ENCODE peak calls at places on chromosomes 4 and X, in seven cellular contexts. C is transverse colon, L is astrocyte, V is cardiac muscle cell, B is neural progenitor cell, R is ovary, Z is endodermal cell. D is an unnamed sample.

GRCh38 chr4:65791807-65792308 is 121.6 kb upstream of the EPHA5 start:
- DNase-seq in C (no peak), L (peak), V (peak), B (peak), R (no peak), Z (no peak), D (no peak)

GRCh38 chr4:179625391-179625790 is 2183.2 kb upstream of the AGA start:
- DNase-seq in C (no peak), L (peak), V (no peak), B (peak), R (no peak), Z (no peak), D (no peak)

GRCh38 chr4:66465111-66465510 is 794.8 kb upstream of the EPHA5 start:
- DNase-seq in C (no peak), L (peak), V (no peak), B (no peak), R (no peak), Z (no peak), D (no peak)

GRCh38 chr4:48025005-48025404 is 8.4 kb downstream of the NIPAL1 start:
- DNase-seq in C (no peak), L (peak), V (no peak), B (no peak), R (no peak), Z (no peak), D (no peak)

GRCh38 chrX:150482537-150483217 is 85.7 kb upstream of the MTM1 start:
- DNase-seq in C (no peak), L (peak), V (no peak), B (no peak), R (no peak), Z (no peak), D (peak)

GRCh38 chrX:21740329-21741274 is 17.3 kb downstream of the SMPX start:
- DNase-seq in C (peak), L (no peak), V (peak), B (peak), R (peak), Z (peak), D (no peak)

GRCh38 chrX:154365997-154366665 is 8.3 kb downstream of the FLNA start:
- DNase-seq in C (no peak), L (no peak), V (no peak), B (no peak), R (no peak), Z (no peak), D (no peak)

GRCh38 chrX:20729421-20729820 is 462.7 kb upstream of the RPS6KA3 start:
- DNase-seq in C (no peak), L (peak), V (no peak), B (no peak), R (no peak), Z (no peak), D (peak)

GRCh38 chr4:3765271-3766206 is 646 bp upstream of the ADRA2C start:
- DNase-seq in C (no peak), L (peak), V (peak), B (peak), R (no peak), Z (peak), D (peak)

GRCh38 chr4:30294295-30294694 is 425.9 kb upstream of the PCDH7 start:
- DNase-seq in C (no peak), L (no peak), V (no peak), B (no peak), R (no peak), Z (no peak), D (no peak)

GRCh38 chrX:15816886-15817285 is 26.6 kb downstream of the ZRSR2 start:
- DNase-seq in C (no peak), L (peak), V (peak), B (no peak), R (no peak), Z (peak), D (peak)

GRCh38 chr4:93731448-93731847 is 97.1 kb upstream of the ATOH1 start:
- DNase-seq in C (no peak), L (peak), V (no peak), B (no peak), R (no peak), Z (peak), D (no peak)

GRCh38 chr4:56315041-56315440 is 72.2 kb downstream of the AASDH start:
- DNase-seq in C (no peak), L (no peak), V (no peak), B (no peak), R (no peak), Z (no peak), D (no peak)

GRCh38 chr4:98283219-98284199 is 22.3 kb downstream of the RAP1GDS1 start:
- DNase-seq in C (no peak), L (peak), V (no peak), B (no peak), R (no peak), Z (no peak), D (peak)

GRCh38 chr4:123587983-123588494 is 191.4 kb downstream of the SPRY1 start:
- DNase-seq in C (peak), L (peak), V (no peak), B (no peak), R (peak), Z (no peak), D (peak)

GRCh38 chr4:138111462-138112000 is 130.6 kb downstream of the SLC7A11 start:
- DNase-seq in C (no peak), L (peak), V (no peak), B (peak), R (no peak), Z (peak), D (peak)

GRCh38 chr4:41305486-41305885 is 48.8 kb downstream of the UCHL1 start:
- DNase-seq in C (no peak), L (no peak), V (no peak), B (no peak), R (no peak), Z (no peak), D (no peak)

GRCh38 chr4:57191523-57192034 is 81.4 kb upstream of the IGFBP7 start:
- DNase-seq in C (peak), L (peak), V (no peak), B (no peak), R (no peak), Z (peak), D (no peak)

GRCh38 chr4:14878681-14879080 is 123.6 kb upstream of the CPEB2 start:
- DNase-seq in C (no peak), L (no peak), V (no peak), B (no peak), R (no peak), Z (no peak), D (no peak)

GRCh38 chr4:42151568-42152506 is 618 bp downstream of the BEND4 start:
- DNase-seq in C (peak), L (no peak), V (peak), B (peak), R (no peak), Z (peak), D (no peak)

GRCh38 chr4:142809559-142809958 is 36.5 kb downstream of the INPP4B start:
- DNase-seq in C (no peak), L (no peak), V (no peak), B (no peak), R (no peak), Z (no peak), D (no peak)

GRCh38 chr4:183876268-183876934 is 28.7 kb upstream of the STOX2 start:
- DNase-seq in C (peak), L (peak), V (no peak), B (no peak), R (peak), Z (no peak), D (peak)

GRCh38 chr4:94819371-94819770 is 61.6 kb downstream of the BMPR1B start:
- DNase-seq in C (no peak), L (no peak), V (peak), B (no peak), R (no peak), Z (no peak), D (no peak)

GRCh38 chrX:25873196-25873595 is 264.9 kb upstream of the MAGEB18 start:
- DNase-seq in C (no peak), L (peak), V (no peak), B (no peak), R (no peak), Z (no peak), D (peak)

GRCh38 chrX:68936608-68937007 is 107.8 kb downstream of the EFNB1 start:
- DNase-seq in C (peak), L (peak), V (no peak), B (no peak), R (no peak), Z (no peak), D (peak)

GRCh38 chr4:2757426-2757825 is 1.3 kb upstream of the TNIP2 start:
- DNase-seq in C (no peak), L (no peak), V (no peak), B (no peak), R (no peak), Z (no peak), D (no peak)

GRCh38 chr4:156378053-156378665 is 424.5 kb upstream of the CTSO start:
- DNase-seq in C (no peak), L (peak), V (peak), B (peak), R (peak), Z (peak), D (no peak)

GRCh38 chrX:46325312-46325877 is 219.8 kb downstream of the ZNF674 start:
- DNase-seq in C (no peak), L (peak), V (peak), B (peak), R (no peak), Z (peak), D (peak)

GRCh38 chrX:31590581-31591113 is 518.8 kb upstream of the FTHL17 start:
- DNase-seq in C (no peak), L (peak), V (no peak), B (no peak), R (no peak), Z (no peak), D (peak)

GRCh38 chr4:88027611-88028608 is 20.5 kb downstream of the PKD2 start:
- DNase-seq in C (no peak), L (peak), V (no peak), B (no peak), R (no peak), Z (no peak), D (peak)

GRCh38 chr4:114286275-114286674 is 306.8 kb upstream of the ARSJ start:
- DNase-seq in C (no peak), L (peak), V (no peak), B (no peak), R (no peak), Z (no peak), D (no peak)

GRCh38 chr4:146342600-146343192 is 128.4 kb downstream of the REELD1 start:
- DNase-seq in C (no peak), L (peak), V (peak), B (peak), R (peak), Z (no peak), D (peak)

GRCh38 chr4:114087596-114088230 is 108.3 kb upstream of the ARSJ start:
- DNase-seq in C (no peak), L (peak), V (no peak), B (no peak), R (no peak), Z (no peak), D (peak)

GRCh38 chr4:124883642-124884041 is 171.1 kb upstream of the ANKRD50 start:
- DNase-seq in C (no peak), L (peak), V (no peak), B (no peak), R (no peak), Z (no peak), D (peak)

GRCh38 chr4:109294006-109294405 is 8.5 kb downstream of the COL25A1 start:
- DNase-seq in C (no peak), L (no peak), V (peak), B (peak), R (no peak), Z (peak), D (no peak)
- TF ChIP-seq CTCF in C (no peak), L (peak), V (peak), B (peak), R (no peak), Z (peak), D (peak)

GRCh38 chr4:168848977-168849687 is 160.9 kb downstream of the CBR4 start:
- DNase-seq in C (no peak), L (peak), V (peak), B (peak), R (no peak), Z (no peak), D (no peak)
- H3K4me3 ChIP-seq in C (no peak), L (peak), V (no peak), B (peak), R (no peak), Z (peak), D (peak)

GRCh38 chr4:161320377-161320776 is 843.4 kb downstream of the FSTL5 start:
- DNase-seq in C (no peak), L (peak), V (peak), B (peak), R (no peak), Z (peak), D (peak)
- TF ChIP-seq CTCF in C (no peak), L (peak), V (no peak), B (peak), R (no peak), Z (peak), D (peak)

GRCh38 chr4:54231419-54232150 is 2.5 kb downstream of the PDGFRA start:
- DNase-seq in C (no peak), L (peak), V (peak), B (peak), R (peak), Z (peak), D (peak)
- H3K4me3 ChIP-seq in C (peak), L (peak), V (peak), B (peak), R (peak), Z (peak), D (peak)

GRCh38 chr4:147840846-147841732 is 109.2 kb downstream of the ARHGAP10 start:
- DNase-seq in C (no peak), L (no peak), V (no peak), B (no peak), R (no peak), Z (no peak), D (no peak)

GRCh38 chr4:147846318-147847135 is 114.6 kb downstream of the ARHGAP10 start:
- DNase-seq in C (no peak), L (no peak), V (no peak), B (no peak), R (no peak), Z (no peak), D (no peak)

GRCh38 chr4:147839651-147840050 is 107.8 kb downstream of the ARHGAP10 start:
- DNase-seq in C (no peak), L (no peak), V (no peak), B (no peak), R (no peak), Z (no peak), D (no peak)

GRCh38 chr4:147842573-147842972 is 110.7 kb downstream of the ARHGAP10 start:
- DNase-seq in C (no peak), L (peak), V (no peak), B (no peak), R (no peak), Z (no peak), D (no peak)

GRCh38 chr4:147843162-147843561 is 111.3 kb downstream of the ARHGAP10 start:
- DNase-seq in C (no peak), L (no peak), V (no peak), B (no peak), R (no peak), Z (peak), D (no peak)
- TF ChIP-seq CTCF in C (no peak), L (no peak), V (peak), B (peak), R (no peak), Z (peak), D (no peak)

GRCh38 chrX:38804481-38805293 is 3.4 kb downstream of the MID1IP1 start:
- DNase-seq in C (peak), L (no peak), V (peak), B (peak), R (peak), Z (peak), D (no peak)

GRCh38 chrX:38806875-38807601 is 5.8 kb downstream of the MID1IP1 start:
- DNase-seq in C (no peak), L (no peak), V (peak), B (peak), R (no peak), Z (peak), D (no peak)

GRCh38 chrX:38807873-38808272 is 6.6 kb downstream of the MID1IP1 start:
- DNase-seq in C (no peak), L (no peak), V (no peak), B (no peak), R (no peak), Z (no peak), D (peak)

GRCh38 chrX:38805294-38806053 is 4.2 kb downstream of the MID1IP1 start:
- DNase-seq in C (peak), L (peak), V (peak), B (peak), R (peak), Z (peak), D (peak)

DNA sequence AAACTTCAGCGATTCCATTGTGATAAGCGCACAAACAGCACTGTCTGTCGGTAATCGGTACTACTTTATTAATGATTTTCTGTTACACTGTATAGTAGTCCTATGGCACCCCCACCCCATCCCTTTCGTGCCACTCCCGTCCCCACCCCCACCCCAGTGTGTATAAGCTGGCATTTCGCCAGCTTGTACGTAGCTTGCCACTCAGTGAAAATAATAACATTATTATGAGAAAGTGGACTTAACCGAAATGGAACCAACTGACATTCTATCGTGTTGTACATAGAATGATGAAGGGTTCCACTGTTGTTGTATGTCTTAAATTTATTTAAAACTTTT is 4.8 kb downstream of the MID1IP1 start:
- DNase-seq in C (no peak), L (no peak), V (peak), B (no peak), R (no peak), Z (no peak), D (no peak)
- H3K4me3 ChIP-seq in C (peak), L (peak), V (peak), B (peak), R (peak), Z (peak), D (peak)

DNA sequence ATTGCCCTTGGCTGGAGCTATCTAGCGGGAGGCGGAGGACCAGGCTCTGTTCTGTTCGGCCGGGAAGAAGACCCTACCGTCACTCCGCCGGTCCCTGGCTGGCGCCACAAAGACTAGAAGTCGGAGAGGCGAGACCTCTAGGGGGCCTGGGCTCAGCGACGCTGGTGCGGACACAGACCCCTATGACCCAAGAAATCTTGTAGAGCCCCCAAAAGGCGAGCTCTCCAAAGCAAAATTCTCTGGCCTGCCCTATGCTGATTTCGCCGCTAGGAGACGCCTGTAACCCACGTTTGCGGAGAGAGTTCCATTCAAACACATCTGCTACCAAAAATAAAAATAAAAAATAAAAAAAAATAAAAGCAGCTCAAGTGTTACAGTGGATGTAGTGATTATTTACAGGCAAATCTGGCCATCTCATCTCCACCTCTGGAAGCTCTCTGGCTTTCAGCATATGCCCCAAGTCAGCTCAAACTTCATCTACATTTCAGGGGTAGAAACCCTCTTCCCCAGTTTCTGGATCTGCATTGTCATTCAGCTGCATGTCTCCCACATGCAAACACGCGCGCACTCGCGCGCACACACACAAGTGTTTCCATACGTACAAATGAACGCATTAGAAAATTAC is 2.4 kb upstream of the PCDH10 start:
- DNase-seq in C (no peak), L (peak), V (peak), B (peak), R (no peak), Z (peak), D (peak)
- TF ChIP-seq CTCF in C (peak), L (peak), V (peak), B (peak), R (peak), Z (peak), D (peak)

GRCh38 chr4:1336079-1336478 is 10.9 kb upstream of the UVSSA start:
- DNase-seq in C (no peak), L (no peak), V (no peak), B (no peak), R (no peak), Z (no peak), D (peak)

GRCh38 chr4:1337376-1337831 is 9.6 kb upstream of the UVSSA start:
- DNase-seq in C (peak), L (no peak), V (no peak), B (no peak), R (no peak), Z (no peak), D (peak)

GRCh38 chr4:1339489-1339888 is 7.5 kb upstream of the UVSSA start:
- DNase-seq in C (no peak), L (no peak), V (no peak), B (no peak), R (no peak), Z (no peak), D (no peak)

GRCh38 chr4:1338752-1339414 is 8.1 kb upstream of the UVSSA start:
- DNase-seq in C (no peak), L (no peak), V (no peak), B (no peak), R (no peak), Z (no peak), D (no peak)

GRCh38 chr4:1337951-1338751 is 8.9 kb upstream of the UVSSA start:
- DNase-seq in C (no peak), L (no peak), V (no peak), B (no peak), R (no peak), Z (no peak), D (no peak)
- H3K4me3 ChIP-seq in C (no peak), L (no peak), V (no peak), B (no peak), R (no peak), Z (no peak), D (no peak)

DNA sequence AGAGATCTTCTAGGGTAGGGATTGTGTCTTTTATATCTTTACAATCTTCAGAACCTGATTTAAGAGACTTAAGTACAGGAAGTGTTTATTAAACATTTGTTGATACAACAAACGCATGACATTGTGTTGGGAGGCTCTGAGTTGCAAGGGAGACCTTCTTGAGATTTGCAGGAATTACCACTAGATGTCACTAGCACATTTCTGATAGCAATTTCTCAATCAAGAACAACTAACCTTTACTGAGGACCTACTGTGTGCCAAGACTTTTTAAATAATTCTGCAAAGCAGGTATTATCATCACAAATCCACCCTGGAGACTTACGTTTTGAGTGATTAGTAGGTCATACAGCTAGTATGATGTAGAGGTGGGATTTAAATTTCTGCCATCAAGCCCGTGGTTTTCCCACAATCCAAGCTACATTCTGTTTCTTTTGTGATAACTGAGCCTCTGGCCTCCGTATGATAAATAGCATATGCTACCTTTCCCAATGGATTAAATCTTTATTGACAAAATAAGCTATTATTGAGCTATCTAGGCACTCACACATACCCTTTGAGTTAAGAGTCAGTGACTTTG is 986.0 kb downstream of the CCSER1 start:
- DNase-seq in C (no peak), L (peak), V (peak), B (peak), R (no peak), Z (no peak), D (no peak)
- TF ChIP-seq CTCF in C (peak), L (peak), V (peak), B (peak), R (no peak), Z (peak), D (no peak)

D was measured in AG10803.